ENCODE peak calls at places on chromosomes 5 and 9, in five cellular contexts. H, F, U, I and W are unnamed samples.

GRCh38 chr5:178338750-178339144 is 106.1 kb upstream of the PHYKPL start:
- DNase-seq in I (no peak), F (no peak), H (no peak), U (no peak), W (no peak)

GRCh38 chr5:132098151-132098594 is 24.6 kb downstream of the CSF2 start:
- DNase-seq in I (peak; percentile 44), F (peak; percentile 77), H (no peak), U (no peak), W (no peak)

GRCh38 chr9:79213417-79214125 is 358.2 kb upstream of the TLE4 start:
- DNase-seq in F (peak; percentile 50), U (no peak), I (no peak), H (no peak), W (no peak)

GRCh38 chr5:115895821-115896220 is 54.1 kb downstream of the AP3S1 start:
- DNase-seq in I (peak; percentile 13), U (no peak), F (peak; percentile 61), H (no peak), W (no peak)

GRCh38 chr5:8628521-8628920 is 759.6 kb downstream of the MTRR start:
- DNase-seq in H (peak; percentile 99), U (no peak), I (no peak), F (no peak), W (no peak)

GRCh38 chr5:152051499-152052454 is 127.1 kb upstream of the GLRA1 start:
- DNase-seq in U (no peak), I (no peak), H (no peak), F (no peak), W (no peak)

GRCh38 chr5:56270058-56270457 is 36.9 kb upstream of the ANKRD55 start:
- DNase-seq in F (no peak), I (no peak), H (no peak), U (no peak), W (no peak)

GRCh38 chr5:68242743-68243142 is 27.2 kb downstream of the PIK3R1 start:
- DNase-seq in H (no peak), U (no peak), F (peak; percentile 82), I (no peak), W (no peak)

GRCh38 chr9:89174291-89174690 is 4.3 kb downstream of the SHC3 start:
- DNase-seq in F (no peak), U (no peak), H (no peak), I (no peak), W (no peak)

GRCh38 chr9:24545847-24546522 is at the start of gene IZUMO3:
- DNase-seq in I (no peak), H (no peak), U (no peak), F (no peak), W (no peak)

GRCh38 chr5:36667826-36668225 is 61.4 kb downstream of the SLC1A3 start:
- DNase-seq in U (no peak), H (no peak), F (no peak), I (no peak), W (no peak)

GRCh38 chr5:116650544-116650943 is 75.9 kb upstream of the SEMA6A start:
- DNase-seq in U (no peak), F (no peak), I (no peak), H (no peak), W (no peak)

GRCh38 chr5:12911156-12911555 is 1006.9 kb upstream of the CTNND2 start:
- DNase-seq in I (no peak), F (no peak), H (no peak), U (no peak), W (no peak)

GRCh38 chr9:89325733-89326132 is 7.4 kb downstream of the SECISBP2 start:
- DNase-seq in H (no peak), F (no peak), I (no peak), U (no peak), W (no peak)

GRCh38 chr5:137751869-137752491 is 2.2 kb downstream of the HNRNPA0 start:
- DNase-seq in U (peak; percentile 44), I (no peak), F (peak; percentile 89), H (peak; percentile 29), W (peak; percentile 76)